ENCODE peak calls at places on chromosomes 3 and 15, in five cellular contexts. One of them, this sample, is unnamed.

GRCh38 chr3:52397676-52398399 is 47.1 kb downstream of the SEMA3G start:
- ATAC-seq in gastrocnemius medialis: no peak
- ATAC-seq in left lung: no peak
- ATAC-seq in CD4-positive, alpha-beta T cell: no peak
- ATAC-seq in heart left ventricle: no peak
- ATAC-seq in this sample: no peak

GRCh38 chr15:67834593-67835348 is 5.1 kb downstream of the RNU6-1 start:
- ATAC-seq in CD4-positive, alpha-beta T cell: no peak
- ATAC-seq in gastrocnemius medialis: no peak
- ATAC-seq in heart left ventricle: no peak
- ATAC-seq in left lung: no peak
- ATAC-seq in this sample: peak

GRCh38 chr3:115836944-115837343 is 213.6 kb downstream of the GAP43 start:
- ATAC-seq in CD4-positive, alpha-beta T cell: no peak
- ATAC-seq in left lung: peak
- ATAC-seq in gastrocnemius medialis: no peak
- ATAC-seq in heart left ventricle: no peak
- ATAC-seq in this sample: no peak

GRCh38 chr3:186461141-186461540 is 83.0 kb downstream of the CRYGS start:
- ATAC-seq in gastrocnemius medialis: no peak
- ATAC-seq in left lung: no peak
- ATAC-seq in CD4-positive, alpha-beta T cell: no peak
- ATAC-seq in heart left ventricle: no peak
- ATAC-seq in this sample: no peak

GRCh38 chr3:134392336-134392983 is 18.2 kb upstream of the AMOTL2 start:
- ATAC-seq in gastrocnemius medialis: peak
- ATAC-seq in heart left ventricle: peak
- ATAC-seq in CD4-positive, alpha-beta T cell: no peak
- ATAC-seq in left lung: peak
- ATAC-seq in this sample: peak

GRCh38 chr3:116356056-116356455 is 89.2 kb downstream of the LSAMP start:
- ATAC-seq in heart left ventricle: no peak
- ATAC-seq in left lung: no peak
- ATAC-seq in CD4-positive, alpha-beta T cell: no peak
- ATAC-seq in gastrocnemius medialis: no peak
- ATAC-seq in this sample: no peak

GRCh38 chr3:112042842-112043280 is 8.3 kb downstream of the TMPRSS7 start:
- ATAC-seq in gastrocnemius medialis: no peak
- ATAC-seq in heart left ventricle: peak
- ATAC-seq in left lung: peak
- ATAC-seq in CD4-positive, alpha-beta T cell: no peak
- ATAC-seq in this sample: no peak

GRCh38 chr15:101528917-101529299 is 39.4 kb upstream of the PCSK6 start:
- ATAC-seq in heart left ventricle: peak
- ATAC-seq in CD4-positive, alpha-beta T cell: no peak
- ATAC-seq in gastrocnemius medialis: no peak
- ATAC-seq in left lung: peak
- ATAC-seq in this sample: peak

GRCh38 chr15:77186518-77187095 is 115.7 kb upstream of the TSPAN3 start:
- ATAC-seq in left lung: peak
- ATAC-seq in gastrocnemius medialis: no peak
- ATAC-seq in CD4-positive, alpha-beta T cell: no peak
- ATAC-seq in heart left ventricle: no peak
- ATAC-seq in this sample: no peak

GRCh38 chr3:52458770-52459540 is 3.6 kb downstream of the NISCH start:
- ATAC-seq in CD4-positive, alpha-beta T cell: no peak
- ATAC-seq in left lung: no peak
- ATAC-seq in heart left ventricle: no peak
- ATAC-seq in gastrocnemius medialis: no peak
- ATAC-seq in this sample: no peak

GRCh38 chr3:19901337-19901736 is 32.7 kb downstream of the EFHB start:
- ATAC-seq in heart left ventricle: no peak
- ATAC-seq in CD4-positive, alpha-beta T cell: no peak
- ATAC-seq in gastrocnemius medialis: no peak
- ATAC-seq in left lung: no peak
- ATAC-seq in this sample: no peak

GRCh38 chr15:53511175-53511574 is 248.3 kb downstream of the WDR72 start:
- ATAC-seq in heart left ventricle: no peak
- ATAC-seq in left lung: no peak
- ATAC-seq in CD4-positive, alpha-beta T cell: no peak
- ATAC-seq in gastrocnemius medialis: no peak
- ATAC-seq in this sample: no peak

GRCh38 chr15:68258684-68259083 is 18.9 kb upstream of the FEM1B start:
- ATAC-seq in gastrocnemius medialis: peak
- ATAC-seq in heart left ventricle: no peak
- ATAC-seq in left lung: no peak
- ATAC-seq in CD4-positive, alpha-beta T cell: peak
- ATAC-seq in this sample: peak

GRCh38 chr3:172112348-172113123 is 73.2 kb downstream of the FNDC3B start:
- ATAC-seq in gastrocnemius medialis: no peak
- ATAC-seq in heart left ventricle: no peak
- ATAC-seq in CD4-positive, alpha-beta T cell: no peak
- ATAC-seq in left lung: no peak
- ATAC-seq in this sample: no peak

GRCh38 chr3:118526758-118527526 is 507.7 kb downstream of the IGSF11 start:
- ATAC-seq in gastrocnemius medialis: no peak
- ATAC-seq in CD4-positive, alpha-beta T cell: no peak
- ATAC-seq in heart left ventricle: no peak
- ATAC-seq in left lung: no peak
- ATAC-seq in this sample: no peak

GRCh38 chr3:15434756-15435155 is 7.4 kb downstream of the EAF1 start:
- ATAC-seq in left lung: no peak
- ATAC-seq in CD4-positive, alpha-beta T cell: no peak
- ATAC-seq in gastrocnemius medialis: no peak
- ATAC-seq in heart left ventricle: no peak
- ATAC-seq in this sample: no peak

GRCh38 chr15:65355173-65355982 is 22.4 kb downstream of the IGDCC3 start:
- ATAC-seq in heart left ventricle: no peak
- ATAC-seq in left lung: peak
- ATAC-seq in gastrocnemius medialis: no peak
- ATAC-seq in CD4-positive, alpha-beta T cell: no peak
- ATAC-seq in this sample: peak

GRCh38 chr3:56468184-56469106 is at the start of gene ERC2:
- ATAC-seq in left lung: peak
- ATAC-seq in heart left ventricle: peak
- ATAC-seq in gastrocnemius medialis: no peak
- ATAC-seq in CD4-positive, alpha-beta T cell: no peak
- ATAC-seq in this sample: peak

GRCh38 chr3:158846803-158847465 is 45.1 kb downstream of the MFSD1 start:
- ATAC-seq in left lung: no peak
- ATAC-seq in CD4-positive, alpha-beta T cell: no peak
- ATAC-seq in gastrocnemius medialis: no peak
- ATAC-seq in heart left ventricle: no peak
- ATAC-seq in this sample: no peak

GRCh38 chr3:177882124-177882648 is 654.0 kb upstream of the KCNMB2 start:
- ATAC-seq in heart left ventricle: no peak
- ATAC-seq in CD4-positive, alpha-beta T cell: no peak
- ATAC-seq in gastrocnemius medialis: no peak
- ATAC-seq in left lung: no peak
- ATAC-seq in this sample: no peak

GRCh38 chr15:63672775-63673174 is 75.6 kb downstream of the FBXL22 start:
- ATAC-seq in left lung: no peak
- ATAC-seq in CD4-positive, alpha-beta T cell: peak
- ATAC-seq in gastrocnemius medialis: no peak
- ATAC-seq in heart left ventricle: no peak
- ATAC-seq in this sample: no peak

GRCh38 chr3:73046195-73046594 is 15.3 kb upstream of the EBLN2 start:
- ATAC-seq in gastrocnemius medialis: no peak
- ATAC-seq in heart left ventricle: no peak
- ATAC-seq in left lung: no peak
- ATAC-seq in CD4-positive, alpha-beta T cell: no peak
- ATAC-seq in this sample: no peak

GRCh38 chr3:71528816-71529215 is 54.7 kb downstream of the FOXP1 start:
- ATAC-seq in heart left ventricle: no peak
- ATAC-seq in CD4-positive, alpha-beta T cell: no peak
- ATAC-seq in left lung: no peak
- ATAC-seq in gastrocnemius medialis: no peak
- ATAC-seq in this sample: no peak

GRCh38 chr3:20736287-20736686 is 550.3 kb upstream of the SGO1 start:
- ATAC-seq in gastrocnemius medialis: no peak
- ATAC-seq in CD4-positive, alpha-beta T cell: no peak
- ATAC-seq in left lung: no peak
- ATAC-seq in heart left ventricle: no peak
- ATAC-seq in this sample: no peak

GRCh38 chr15:75994220-75994619 is 18.0 kb downstream of the NRG4 start:
- ATAC-seq in gastrocnemius medialis: no peak
- ATAC-seq in heart left ventricle: no peak
- ATAC-seq in left lung: no peak
- ATAC-seq in CD4-positive, alpha-beta T cell: no peak
- ATAC-seq in this sample: no peak

GRCh38 chr3:100102757-100103156 is 11.5 kb downstream of the FILIP1L start:
- ATAC-seq in heart left ventricle: peak
- ATAC-seq in gastrocnemius medialis: no peak
- ATAC-seq in left lung: no peak
- ATAC-seq in CD4-positive, alpha-beta T cell: no peak
- ATAC-seq in this sample: no peak

GRCh38 chr3:57335273-57335938 is 42.9 kb upstream of the ASB14 start:
- ATAC-seq in left lung: no peak
- ATAC-seq in gastrocnemius medialis: no peak
- ATAC-seq in CD4-positive, alpha-beta T cell: no peak
- ATAC-seq in heart left ventricle: no peak
- ATAC-seq in this sample: no peak

GRCh38 chr3:53109822-53110771 is 20.1 kb downstream of the RFT1 start:
- ATAC-seq in heart left ventricle: no peak
- ATAC-seq in gastrocnemius medialis: no peak
- ATAC-seq in left lung: peak
- ATAC-seq in CD4-positive, alpha-beta T cell: peak
- ATAC-seq in this sample: peak

GRCh38 chr15:66629817-66630576 is 64.2 kb upstream of the LCTL start:
- ATAC-seq in heart left ventricle: no peak
- ATAC-seq in CD4-positive, alpha-beta T cell: no peak
- ATAC-seq in left lung: no peak
- ATAC-seq in gastrocnemius medialis: no peak
- ATAC-seq in this sample: no peak

DNA sequence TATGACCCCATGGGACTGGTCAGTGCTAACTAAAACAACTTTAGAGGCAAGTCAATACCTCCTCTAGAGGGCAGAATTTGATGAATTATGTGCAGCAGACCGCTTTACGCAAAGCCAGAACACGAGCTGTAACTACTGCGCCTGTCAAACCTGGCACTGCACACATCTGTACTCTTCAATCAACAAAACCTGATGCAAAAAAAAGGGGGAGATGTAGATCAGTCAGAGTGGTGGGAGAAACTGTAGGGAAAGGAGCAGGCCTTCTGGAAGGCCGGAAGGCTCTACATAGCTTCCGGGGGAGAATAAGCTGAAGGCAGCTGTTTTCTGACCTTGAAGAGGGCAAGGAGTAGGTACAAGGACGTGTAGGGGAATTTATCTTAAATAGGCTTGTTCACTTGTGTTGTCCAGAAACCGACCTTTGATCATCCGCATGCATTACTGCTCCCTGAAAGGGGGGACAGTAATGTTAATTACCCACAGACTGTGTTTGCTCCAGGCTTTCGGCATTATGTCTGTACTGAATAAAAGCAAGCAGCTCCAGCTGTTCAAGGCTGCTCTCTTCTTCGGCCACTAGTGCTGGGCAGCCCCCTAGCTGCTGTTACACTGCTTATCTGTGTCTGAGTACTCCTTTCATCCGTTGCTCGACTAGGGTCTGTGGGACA is 41.0 kb downstream of the GPR160 start:
- ATAC-seq in heart left ventricle: no peak
- ATAC-seq in left lung: no peak
- ATAC-seq in gastrocnemius medialis: no peak
- ATAC-seq in CD4-positive, alpha-beta T cell: no peak
- ATAC-seq in this sample: no peak
- TF ChIP-seq CTCF in heart left ventricle: no peak
- TF ChIP-seq CTCF in left lung: no peak
- TF ChIP-seq CTCF in gastrocnemius medialis: no peak
- TF ChIP-seq CTCF in CD4-positive, alpha-beta T cell: no peak
- TF ChIP-seq CTCF in this sample: no peak

DNA sequence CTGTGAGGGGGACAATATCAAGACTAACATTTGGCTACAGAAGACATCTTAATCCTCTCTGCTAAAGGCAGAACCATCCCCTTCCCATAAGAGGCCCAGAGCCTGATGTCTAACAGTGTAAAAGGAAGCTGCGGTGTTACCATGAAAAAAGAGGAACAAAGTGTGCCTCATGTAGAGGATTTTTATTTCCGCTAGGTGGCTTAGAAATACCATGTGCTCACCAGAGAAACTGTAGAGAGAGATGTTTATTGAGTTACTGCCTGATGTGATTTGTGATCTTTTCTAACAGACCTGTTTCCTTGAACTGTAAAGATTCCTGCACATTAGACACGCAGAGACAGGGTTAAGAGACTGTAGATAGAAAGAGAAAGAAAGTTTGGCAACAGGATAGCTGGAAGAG is 22.1 kb downstream of the OR5H15 start:
- ATAC-seq in heart left ventricle: no peak
- ATAC-seq in left lung: peak
- ATAC-seq in CD4-positive, alpha-beta T cell: no peak
- ATAC-seq in gastrocnemius medialis: no peak
- ATAC-seq in this sample: no peak
- TF ChIP-seq CTCF in heart left ventricle: no peak
- TF ChIP-seq CTCF in left lung: no peak
- TF ChIP-seq CTCF in CD4-positive, alpha-beta T cell: no peak
- TF ChIP-seq CTCF in gastrocnemius medialis: no peak
- TF ChIP-seq CTCF in this sample: no peak

DNA sequence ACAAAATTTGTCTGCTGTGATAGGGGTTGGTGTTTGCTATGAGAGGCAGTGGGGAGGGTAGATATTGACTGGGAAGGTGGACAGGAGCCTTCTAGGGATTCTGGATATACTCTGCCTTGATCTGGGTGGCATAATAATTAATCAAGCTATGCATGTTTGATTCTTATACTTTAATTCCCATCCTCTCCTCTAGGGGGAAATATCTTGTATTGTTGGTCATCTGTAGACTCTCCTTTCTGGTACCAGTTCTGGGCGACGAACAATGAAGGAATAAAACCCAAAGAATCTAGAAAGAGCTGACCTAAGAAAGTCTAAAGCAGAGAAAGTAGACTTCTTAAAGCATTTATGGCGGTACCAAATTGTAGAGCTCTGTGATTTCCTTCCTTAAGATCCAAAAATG is 198.2 kb upstream of the STRIT1 start:
- ATAC-seq in heart left ventricle: no peak
- ATAC-seq in CD4-positive, alpha-beta T cell: no peak
- ATAC-seq in gastrocnemius medialis: no peak
- ATAC-seq in left lung: no peak
- ATAC-seq in this sample: no peak
- TF ChIP-seq CTCF in heart left ventricle: no peak
- TF ChIP-seq CTCF in CD4-positive, alpha-beta T cell: no peak
- TF ChIP-seq CTCF in gastrocnemius medialis: no peak
- TF ChIP-seq CTCF in left lung: no peak
- TF ChIP-seq CTCF in this sample: no peak

GRCh38 chr15:74200871-74201419 is 1.6 kb downstream of the STRA6 start:
- ATAC-seq in CD4-positive, alpha-beta T cell: no peak
- ATAC-seq in heart left ventricle: no peak
- ATAC-seq in gastrocnemius medialis: no peak
- ATAC-seq in left lung: no peak
- ATAC-seq in this sample: peak

GRCh38 chr15:74203914-74204431 is 1.4 kb upstream of the STRA6 start:
- ATAC-seq in CD4-positive, alpha-beta T cell: no peak
- ATAC-seq in gastrocnemius medialis: no peak
- ATAC-seq in heart left ventricle: no peak
- ATAC-seq in left lung: peak
- ATAC-seq in this sample: peak

GRCh38 chr15:74201656-74202420 is 749 bp downstream of the STRA6 start:
- ATAC-seq in heart left ventricle: no peak
- ATAC-seq in left lung: no peak
- ATAC-seq in gastrocnemius medialis: no peak
- ATAC-seq in CD4-positive, alpha-beta T cell: no peak
- ATAC-seq in this sample: no peak

GRCh38 chr15:74200394-74200793 is 2.2 kb downstream of the STRA6 start:
- ATAC-seq in left lung: peak
- ATAC-seq in CD4-positive, alpha-beta T cell: no peak
- ATAC-seq in heart left ventricle: no peak
- ATAC-seq in gastrocnemius medialis: peak
- ATAC-seq in this sample: peak

GRCh38 chr15:74202461-74203401 is at the start of gene STRA6:
- ATAC-seq in heart left ventricle: no peak
- ATAC-seq in gastrocnemius medialis: no peak
- ATAC-seq in left lung: peak
- ATAC-seq in CD4-positive, alpha-beta T cell: no peak
- ATAC-seq in this sample: no peak
- TF ChIP-seq CTCF in heart left ventricle: no peak
- TF ChIP-seq CTCF in gastrocnemius medialis: no peak
- TF ChIP-seq CTCF in left lung: no peak
- TF ChIP-seq CTCF in CD4-positive, alpha-beta T cell: no peak
- TF ChIP-seq CTCF in this sample: no peak